ENCODE peak calls at places on chromosomes 2 and 18, in four cellular contexts. Z, C, J and E are unnamed samples. For H3K4me1, the result is how much of the 10 kb centered on the place peaks cover.

GRCh38 chr18:9417081-9417841 is 58.1 kb upstream of the RALBP1 start:
- DNase-seq in Z (no peak), C (peak), J (no peak), E (no peak)

GRCh38 chr2:105394951-105395611 is 3.8 kb downstream of the FHL2 start:
- DNase-seq in Z (no peak), C (no peak), J (no peak), E (no peak)

GRCh38 chr18:7139409-7139808 is 21.8 kb upstream of the LAMA1 start:
- DNase-seq in Z (no peak), C (no peak), J (no peak), E (no peak)

GRCh38 chr2:176127769-176128072 is 1.8 kb upstream of the HOXD8 start:
- DNase-seq in Z (no peak), C (peak), J (no peak), E (no peak)

GRCh38 chr18:68740966-68741365 is 26.1 kb upstream of the TMX3 start:
- DNase-seq in Z (no peak), C (no peak), J (no peak), E (no peak)

GRCh38 chr18:48819781-48820482 is 130.8 kb downstream of the SMAD7 start:
- DNase-seq in Z (no peak), C (no peak), J (peak), E (no peak)

GRCh38 chr18:58241877-58242276 is 197.9 kb downstream of the NEDD4L start:
- DNase-seq in Z (no peak), C (peak), J (no peak), E (no peak)

GRCh38 chr2:172339431-172340010 is 87.9 kb upstream of the ITGA6 start:
- DNase-seq in Z (no peak), C (no peak), J (no peak), E (peak)

GRCh38 chr2:75605770-75606535 is 40.6 kb upstream of the MRPL19 start:
- DNase-seq in Z (no peak), C (peak), J (no peak), E (no peak)

DNA sequence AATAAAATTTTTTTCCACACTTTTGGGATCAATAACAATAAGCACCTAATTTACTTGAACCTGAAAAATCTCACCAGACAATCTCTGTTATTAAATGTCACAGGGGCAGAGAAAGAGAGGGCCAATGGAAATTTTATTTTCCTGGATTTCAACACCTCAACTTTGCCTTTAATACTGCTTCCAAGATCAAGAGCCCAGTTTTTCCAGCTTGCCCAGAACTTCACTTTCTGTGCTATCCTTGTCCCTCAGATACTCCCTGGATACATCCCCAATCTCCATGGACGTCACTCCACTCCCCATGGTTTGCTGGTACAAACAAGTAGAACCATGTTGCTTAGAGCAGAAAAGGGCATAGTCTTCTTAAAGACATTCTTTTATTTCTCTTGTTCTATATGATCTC is 29.3 kb upstream of the PID1 start:
- DNase-seq in Z (no peak), C (no peak), J (no peak), E (no peak)
- H3K27ac ChIP-seq in Z (no peak), C (no peak), J (no peak), E (no peak)

DNA sequence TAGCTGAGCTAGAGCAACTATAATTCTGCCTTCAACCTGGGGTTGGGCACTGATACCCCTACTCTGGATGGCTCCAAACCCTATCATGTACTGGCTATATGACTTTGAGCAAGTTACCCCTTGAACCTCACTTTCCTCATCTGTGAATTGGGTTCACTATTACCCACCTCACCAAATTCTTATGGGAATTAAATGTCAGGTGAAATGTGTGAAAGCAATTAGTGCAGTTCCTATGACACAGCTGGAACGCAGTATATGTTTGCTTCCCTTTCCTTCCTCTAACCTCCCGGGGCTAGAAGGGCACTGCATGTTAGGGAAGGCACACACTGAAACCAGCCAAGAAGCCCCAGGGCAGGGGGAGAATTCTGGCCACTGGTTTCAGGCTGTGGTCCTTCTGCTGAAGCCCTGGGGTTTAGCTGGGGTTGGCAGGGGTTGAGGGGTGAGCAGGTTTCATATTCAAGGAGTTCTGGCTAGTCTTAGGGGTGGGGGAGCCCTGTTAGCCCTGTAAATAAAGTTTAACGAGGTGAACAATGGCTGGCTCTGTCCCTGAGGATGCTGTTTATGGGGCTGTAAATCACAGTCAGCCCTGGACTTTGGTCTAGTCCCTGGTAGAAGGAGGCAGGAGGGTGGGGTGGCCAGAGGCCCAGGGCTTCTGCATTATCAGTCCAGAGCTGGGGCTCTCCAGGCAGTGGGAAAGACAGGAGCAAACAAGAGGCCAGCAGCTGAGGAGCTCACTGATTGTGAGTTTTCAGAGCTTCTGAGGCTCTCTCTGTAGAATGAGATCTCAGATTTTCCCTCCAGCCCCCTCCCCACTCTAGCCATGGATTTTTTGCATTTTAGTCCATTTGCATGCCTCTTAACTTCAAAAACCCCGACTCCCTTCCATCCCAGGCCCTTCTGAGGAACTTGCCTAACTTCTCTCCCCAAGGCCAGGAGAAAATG is 8.0 kb downstream of the PKDCC start:
- DNase-seq in Z (no peak), C (no peak), J (no peak), E (no peak)
- H3K4me1 ChIP-seq in Z (under half), C (under half), J (under half), E (under half)

GRCh38 chr18:22509423-22509822 is 91.7 kb upstream of the CTAGE1 start:
- DNase-seq in Z (no peak), C (no peak), J (no peak), E (no peak)

GRCh38 chr18:22504665-22505064 is 87.0 kb upstream of the CTAGE1 start:
- DNase-seq in Z (no peak), C (no peak), J (no peak), E (no peak)

GRCh38 chr18:22505136-22505535 is 87.4 kb upstream of the CTAGE1 start:
- DNase-seq in Z (no peak), C (no peak), J (no peak), E (no peak)

GRCh38 chr18:22504251-22504650 is 86.5 kb upstream of the CTAGE1 start:
- DNase-seq in Z (no peak), C (no peak), J (no peak), E (no peak)

DNA sequence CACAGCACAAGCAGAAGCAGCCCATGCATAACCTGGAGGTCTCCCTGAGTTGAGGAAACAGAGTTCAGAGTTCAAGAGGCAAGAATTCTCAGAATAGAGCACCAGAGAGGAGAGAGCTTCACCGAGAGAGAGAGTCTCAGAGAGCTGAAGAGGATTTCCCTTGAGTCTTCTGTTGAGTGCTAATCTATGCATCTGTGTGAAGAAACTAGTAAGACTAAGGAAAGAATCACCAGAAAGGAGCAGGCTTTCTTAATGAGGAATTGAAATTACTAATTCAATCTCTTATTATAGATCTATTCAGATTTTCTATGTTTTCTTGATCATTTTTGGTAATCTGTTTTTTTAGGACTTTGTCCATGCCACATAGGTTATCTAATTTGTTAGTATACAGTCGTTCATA is 89.3 kb upstream of the CTAGE1 start:
- DNase-seq in Z (no peak), C (no peak), J (no peak), E (no peak)
- H3K4me3 ChIP-seq in Z (no peak), C (no peak), J (no peak), E (no peak)

DNA sequence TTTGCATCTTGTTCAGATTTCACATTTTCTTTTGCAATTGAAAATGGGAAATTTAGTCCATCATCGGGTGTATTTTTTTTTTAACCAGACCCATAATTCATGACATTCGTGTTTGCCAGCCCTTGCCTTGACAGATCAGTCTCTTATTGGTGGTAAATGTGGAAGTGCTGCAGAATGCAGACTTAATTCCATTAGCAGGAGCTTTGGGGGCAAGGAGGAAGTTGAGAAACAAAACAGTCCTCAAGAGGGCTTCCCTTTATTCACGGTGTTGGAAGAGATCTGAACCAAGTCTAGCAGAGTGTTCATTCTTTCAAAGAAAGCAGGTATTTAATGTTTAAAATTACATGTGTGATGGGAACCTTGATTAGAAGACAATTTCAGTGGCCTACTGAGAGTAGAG is 16.6 kb upstream of the RPE start:
- DNase-seq in Z (no peak), C (no peak), J (no peak), E (no peak)
- H3K27ac ChIP-seq in Z (no peak), C (no peak), J (no peak), E (no peak)

DNA sequence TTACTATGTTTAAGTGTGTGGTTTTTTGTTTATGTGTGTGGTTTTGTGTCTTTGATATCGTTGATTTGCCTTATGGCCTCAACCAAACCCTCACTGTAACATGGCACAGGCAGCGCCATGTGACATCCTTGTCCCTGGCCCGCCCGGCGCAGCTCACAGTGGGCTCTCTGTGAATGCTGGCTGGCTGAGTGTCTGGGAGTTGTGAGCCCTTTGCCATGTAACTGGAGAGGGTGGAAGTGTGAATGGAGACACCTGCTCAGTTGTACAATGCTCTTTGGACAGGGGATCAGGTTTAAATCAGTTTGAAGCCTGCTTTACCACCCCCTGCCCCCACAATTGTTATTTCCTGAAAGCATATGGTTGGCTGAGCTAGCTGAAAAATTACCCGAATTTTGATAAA is 41.8 kb downstream of the TCF7L1 start:
- DNase-seq in Z (no peak), C (no peak), J (no peak), E (no peak)
- H3K4me1 ChIP-seq in Z (under half), C (under half), J (under half), E (under half)

DNA sequence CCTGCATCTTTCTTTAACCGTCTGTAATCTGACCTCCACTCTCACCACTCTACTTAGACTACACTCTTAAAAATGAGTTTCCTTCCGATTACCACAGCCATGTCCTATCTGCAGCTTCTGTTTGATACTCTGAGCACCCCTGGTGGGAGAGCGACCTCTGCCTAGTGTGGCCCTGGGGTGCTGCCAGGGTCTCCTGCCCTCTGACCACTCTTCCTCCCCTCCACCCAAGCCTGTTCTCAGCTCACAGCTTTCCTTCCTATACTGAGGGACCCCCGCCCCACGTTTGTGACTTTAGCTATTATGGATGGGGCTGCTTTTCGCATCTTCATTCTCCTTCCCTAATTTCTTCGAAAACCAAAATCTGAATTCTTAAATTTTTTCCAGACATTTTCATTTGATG is 132.7 kb downstream of the KCTD1 start:
- DNase-seq in Z (no peak), C (no peak), J (no peak), E (no peak)
- H3K4me3 ChIP-seq in Z (no peak), C (no peak), J (no peak), E (no peak)

GRCh38 chr2:67838205-67838604 is 224.6 kb downstream of the C1D start:
- DNase-seq in Z (no peak), C (no peak), J (no peak), E (no peak)
- H3K27ac ChIP-seq in Z (no peak), C (no peak), J (no peak), E (no peak)

GRCh38 chr2:17649026-17649425 is 104.6 kb downstream of the SMC6 start:
- DNase-seq in Z (no peak), C (no peak), J (no peak), E (no peak)

GRCh38 chr2:17657759-17658158 is 95.9 kb downstream of the SMC6 start:
- DNase-seq in Z (no peak), C (no peak), J (no peak), E (no peak)

GRCh38 chr2:17648571-17648970 is 105.0 kb downstream of the SMC6 start:
- DNase-seq in Z (no peak), C (no peak), J (no peak), E (no peak)

GRCh38 chr2:17646838-17647701 is 106.5 kb downstream of the SMC6 start:
- DNase-seq in Z (no peak), C (no peak), J (no peak), E (no peak)

GRCh38 chr2:17652681-17653080 is 100.9 kb downstream of the SMC6 start:
- DNase-seq in Z (no peak), C (no peak), J (no peak), E (no peak)
- H3K4me1 ChIP-seq in Z (under half), C (under half), J (under half), E (under half)

GRCh38 chr18:45588831-45589558 is 26.3 kb upstream of the SLC14A2 start:
- DNase-seq in Z (no peak), C (peak), J (no peak), E (no peak)
- H3K4me3 ChIP-seq in Z (no peak), C (peak), J (no peak), E (no peak)